ENCODE peak calls at places on chromosomes 3 and 15, in seven cellular contexts. B is bronchial epithelial cell, J is fibroblast of mammary gland, N is mammary epithelial cell, P is epithelial cell of esophagus, Y is IMR-90, Z is heart right ventricle. D is an unnamed sample.

GRCh38 chr15:29870495-29871151 is 48.4 kb upstream of the TJP1 start:
- DNase-seq in B (no peak), J (peak), P (no peak), Z (peak), Y (no peak), N (no peak), D (no peak)

GRCh38 chr3:169232863-169233262 is 430.6 kb downstream of the MECOM start:
- DNase-seq in P (peak), B (peak), N (no peak), J (peak), Z (no peak), Y (peak), D (no peak)

GRCh38 chr3:69531975-69532827 is 146.3 kb upstream of the FRMD4B start:
- DNase-seq in B (no peak), P (no peak), J (no peak), Z (no peak), N (no peak), Y (no peak), D (no peak)

GRCh38 chr3:39124876-39125836 is 17.7 kb downstream of the TTC21A start:
- DNase-seq in Y (peak), N (no peak), Z (no peak), P (peak), B (peak), J (peak), D (no peak)

GRCh38 chr15:29104566-29104880 is 165.1 kb downstream of the NSMCE3 start:
- DNase-seq in N (no peak), B (no peak), J (no peak), Y (no peak), P (no peak), Z (no peak), D (no peak)

GRCh38 chr3:157394361-157394760 is 42.3 kb upstream of the PTX3 start:
- DNase-seq in Z (no peak), B (no peak), P (peak), J (no peak), Y (peak), N (peak), D (no peak)

GRCh38 chr3:38114052-38114874 is 22.7 kb downstream of the ACAA1 start:
- DNase-seq in B (no peak), Z (no peak), Y (no peak), P (no peak), N (no peak), J (no peak), D (no peak)

GRCh38 chr15:71103102-71103676 is 12.1 kb upstream of the THSD4 start:
- DNase-seq in P (peak), B (peak), Z (no peak), Y (peak), N (peak), J (peak), D (no peak)

GRCh38 chr3:111895079-111895478 is 36.0 kb downstream of the PHLDB2 start:
- DNase-seq in P (no peak), B (peak), N (no peak), J (peak), Y (peak), Z (no peak), D (no peak)

GRCh38 chr3:63351159-63352007 is 73.3 kb downstream of the SYNPR start:
- DNase-seq in J (peak), B (peak), Z (no peak), Y (peak), P (peak), N (peak), D (peak)

GRCh38 chr3:42229942-42230688 is 35.9 kb downstream of the CCK start:
- DNase-seq in P (peak), B (peak), Z (no peak), N (peak), Y (peak), J (peak), D (peak)

GRCh38 chr3:31077021-31077601 is 182.7 kb upstream of the GADL1 start:
- DNase-seq in Z (no peak), N (peak), J (peak), P (peak), B (peak), Y (peak), D (peak)

GRCh38 chr3:58234516-58234931 is 3.1 kb upstream of the ABHD6 start:
- DNase-seq in Z (no peak), J (peak), Y (peak), B (peak), N (peak), P (peak), D (no peak)

GRCh38 chr3:189772584-189772983 is 141.4 kb downstream of the TP63 start:
- DNase-seq in J (peak), P (peak), B (no peak), Z (no peak), N (no peak), Y (peak), D (no peak)

GRCh38 chr3:195508185-195508584 is 34.9 kb downstream of the PPP1R2 start:
- DNase-seq in Y (no peak), N (no peak), J (no peak), B (no peak), P (no peak), Z (no peak), D (no peak)

GRCh38 chr15:66815322-66815721 is 113.3 kb downstream of the SMAD6 start:
- DNase-seq in N (peak), P (peak), J (peak), Y (peak), B (peak), Z (no peak), D (peak)

GRCh38 chr15:69957175-69957574 is 140.5 kb downstream of the TLE3 start:
- DNase-seq in N (no peak), J (no peak), Y (no peak), Z (no peak), B (no peak), P (no peak), D (no peak)

GRCh38 chr3:38528457-38528856 is 32.3 kb downstream of the EXOG start:
- DNase-seq in N (no peak), Y (no peak), P (no peak), Z (no peak), J (peak), B (no peak), D (no peak)

GRCh38 chr3:16419640-16420039 is 93.9 kb downstream of the RFTN1 start:
- DNase-seq in Z (no peak), N (no peak), Y (peak), B (no peak), J (peak), P (no peak), D (no peak)

GRCh38 chr3:62686916-62687315 is 188.3 kb downstream of the CADPS start:
- DNase-seq in Z (no peak), B (no peak), N (no peak), J (no peak), Y (no peak), P (no peak), D (no peak)

GRCh38 chr3:40381904-40382616 is 4.9 kb upstream of the ENTPD3 start:
- DNase-seq in N (no peak), J (no peak), Z (no peak), P (no peak), Y (no peak), B (no peak), D (no peak)

GRCh38 chr3:196666001-196666867 is 26.7 kb downstream of the NRROS start:
- DNase-seq in N (peak), Y (peak), B (peak), J (peak), P (peak), Z (no peak), D (peak)

GRCh38 chr15:76057332-76058000 is 2.3 kb upstream of the TMEM266 start:
- DNase-seq in J (peak), P (peak), B (peak), Z (peak), Y (peak), N (peak), D (peak)

GRCh38 chr3:179716226-179716625 is 63.4 kb downstream of the USP13 start:
- DNase-seq in Z (no peak), J (peak), N (no peak), B (no peak), Y (no peak), P (no peak), D (no peak)

GRCh38 chr15:31212956-31213694 is 111.6 kb upstream of the TRPM1 start:
- DNase-seq in Z (no peak), P (no peak), Y (no peak), N (no peak), J (no peak), B (no peak), D (no peak)

GRCh38 chr3:14150491-14151230 is 25.8 kb downstream of the TMEM43 start:
- DNase-seq in Y (peak), J (no peak), B (no peak), Z (no peak), N (no peak), P (peak), D (no peak)

GRCh38 chr3:121072128-121072527 is 164.1 kb downstream of the STXBP5L start:
- DNase-seq in N (no peak), Z (peak), Y (no peak), P (no peak), B (no peak), J (no peak), D (no peak)

GRCh38 chr3:155110996-155111901 is 31.1 kb downstream of the MME start:
- DNase-seq in P (no peak), B (no peak), Y (no peak), N (no peak), Z (no peak), J (no peak), D (no peak)

GRCh38 chr3:123559040-123559861 is 25.6 kb downstream of the HACD2 start:
- DNase-seq in Y (peak), J (peak), P (peak), N (peak), B (peak), Z (no peak), D (peak)

GRCh38 chr3:128070898-128071591 is 18.8 kb downstream of the SEC61A1 start:
- DNase-seq in J (no peak), B (no peak), Y (no peak), Z (no peak), P (no peak), N (no peak), D (no peak)

GRCh38 chr3:132854856-132855535 is 132.8 kb upstream of the NPHP3 start:
- DNase-seq in B (no peak), P (no peak), Y (no peak), N (no peak), Z (no peak), J (no peak), D (no peak)

GRCh38 chr15:50911001-50911400 is 2.5 kb downstream of the AP4E1 start:
- DNase-seq in J (no peak), Y (peak), B (no peak), P (no peak), Z (no peak), N (no peak), D (no peak)

GRCh38 chr3:15102256-15102655 is 3.3 kb upstream of the RBSN start:
- DNase-seq in Y (no peak), B (no peak), J (no peak), P (no peak), N (peak), Z (peak), D (no peak)

GRCh38 chr3:37575284-37575683 is 286.4 kb upstream of the CTDSPL start:
- DNase-seq in P (no peak), N (no peak), Z (no peak), J (no peak), B (no peak), Y (no peak), D (no peak)

GRCh38 chr3:182139627-182140357 is 428.1 kb downstream of the SOX2 start:
- DNase-seq in Z (no peak), P (no peak), B (no peak), Y (no peak), N (no peak), J (no peak), D (no peak)
- TF ChIP-seq CTCF in Z (no peak), P (no peak), B (no peak), Y (no peak), N (no peak), J (no peak), D (no peak)

DNA sequence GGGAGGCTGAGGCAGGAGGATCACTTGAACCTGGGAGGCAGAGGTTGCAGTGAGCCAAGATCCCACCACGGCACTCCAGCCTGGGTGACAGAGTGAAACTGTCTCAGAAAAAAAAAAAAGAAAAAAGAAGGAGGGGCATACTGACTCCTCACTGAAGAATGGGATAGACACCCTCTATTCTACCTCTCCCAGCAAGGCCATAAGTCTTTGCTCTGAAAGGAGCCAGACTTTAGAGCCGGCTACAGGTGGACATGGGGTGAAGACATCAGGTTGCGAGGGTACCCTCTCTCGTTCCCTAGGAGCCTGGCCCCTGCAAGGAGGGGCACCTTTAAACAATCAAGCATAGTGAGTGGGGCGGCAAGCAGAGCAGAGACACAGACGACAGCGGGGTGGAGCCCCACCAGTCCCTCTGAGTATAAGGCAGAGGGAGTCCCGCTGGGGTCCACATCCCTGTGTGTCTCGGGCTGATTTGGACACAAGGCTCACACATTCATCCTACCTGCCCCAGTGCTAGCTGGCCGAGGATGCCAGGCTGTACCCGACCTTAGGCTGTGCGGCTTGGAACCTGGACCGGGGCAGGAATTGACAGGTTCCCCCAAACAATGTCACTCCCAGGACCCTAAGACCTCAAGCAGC is 1.1 kb downstream of the GRAMD2A start:
- DNase-seq in Z (no peak), N (peak), J (no peak), Y (no peak), P (peak), B (peak), D (no peak)
- H3K4me3 ChIP-seq in Z (no peak), N (peak), J (no peak), Y (no peak), P (peak), B (peak), D (no peak)

GRCh38 chr15:57865294-57865693 is 158.8 kb downstream of the POLR2M start:
- DNase-seq in N (no peak), B (no peak), Z (no peak), Y (no peak), J (no peak), P (peak), D (no peak)
- TF ChIP-seq CTCF in N (peak), B (peak), Z (peak), Y (peak), J (peak), P (peak), D (peak)

DNA sequence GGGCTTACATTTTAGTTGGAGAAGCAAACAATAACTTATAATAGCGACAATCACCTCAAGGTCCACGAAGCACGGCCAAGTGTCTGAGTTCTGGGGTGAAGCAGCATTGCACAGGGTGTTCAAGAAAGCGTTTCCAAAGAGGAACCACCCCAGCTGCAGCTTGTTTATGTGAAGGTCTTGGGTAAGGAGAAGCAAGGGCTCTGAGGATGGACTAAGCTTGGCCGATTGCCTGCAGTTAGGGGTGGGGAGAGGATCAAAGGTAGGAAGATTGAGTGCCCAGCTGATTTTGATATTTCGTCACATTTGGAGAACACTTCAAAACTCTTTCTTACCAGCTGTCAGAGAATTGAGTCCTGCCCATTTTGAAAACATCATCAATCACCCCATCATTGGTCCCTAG is 321.6 kb upstream of the DNAJC19 start:
- DNase-seq in Y (no peak), P (no peak), N (no peak), B (no peak), Z (no peak), J (no peak), D (no peak)
- H3K4me3 ChIP-seq in Y (no peak), P (no peak), N (no peak), B (no peak), Z (no peak), J (no peak), D (no peak)

DNA sequence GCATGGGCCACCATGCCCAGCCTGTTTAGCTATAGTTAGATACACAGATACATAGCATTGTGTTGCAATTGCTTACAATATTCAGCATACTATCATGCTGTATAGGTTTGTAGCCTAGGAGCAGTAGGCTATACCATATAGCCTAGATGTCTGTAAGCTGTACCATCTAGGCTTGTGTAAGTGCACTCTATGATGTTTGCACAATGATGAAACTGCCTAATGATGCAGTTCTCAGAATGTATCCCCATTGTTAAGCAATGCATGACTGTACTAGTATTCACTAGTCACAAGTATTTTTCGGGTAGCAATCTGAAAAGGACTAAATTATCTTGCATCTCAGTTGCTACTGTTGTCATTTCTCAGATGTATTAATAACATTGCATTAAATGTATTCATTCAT is 16.0 kb downstream of the PIGB start:
- DNase-seq in J (peak), Z (no peak), Y (peak), P (peak), N (peak), B (peak), D (no peak)
- TF ChIP-seq CTCF in J (no peak), Z (no peak), Y (no peak), P (no peak), N (no peak), B (no peak), D (no peak)

DNA sequence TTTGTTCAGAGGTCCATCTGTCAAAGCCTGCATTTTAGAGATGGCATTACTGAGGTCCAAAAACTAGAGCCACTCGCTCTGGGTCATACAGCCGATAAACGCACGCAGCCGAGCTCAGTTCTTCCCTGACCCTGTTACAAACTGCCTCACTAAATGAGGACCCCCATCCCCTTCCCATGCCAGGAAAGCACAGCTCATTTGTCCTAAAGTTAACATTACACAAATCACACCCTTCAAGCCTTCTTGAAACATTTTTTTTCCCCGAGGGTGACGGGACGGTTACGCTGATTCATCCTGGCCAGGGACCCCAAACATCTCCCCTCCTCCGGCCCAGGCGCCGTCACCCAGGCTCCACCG is 832 bp upstream of the CMTM8 start:
- DNase-seq in P (no peak), N (no peak), Z (no peak), B (no peak), Y (no peak), J (no peak), D (no peak)
- H3K4me3 ChIP-seq in P (peak), N (peak), Z (peak), B (peak), Y (no peak), J (peak), D (no peak)